ENCODE peak calls at places on chromosomes 11 and 22, in seven cellular contexts. One of them, this sample, is unnamed.

GRCh38 chr22:30606455-30607299 is at the start of gene TCN2:
- DNase-seq in progenitor cell of endocrine pancreas: peak; percentile 73
- DNase-seq in NCI-H1105: peak; percentile 78
- DNase-seq in stimulated activated naive CD4-positive, alpha-beta T cell: no peak
- DNase-seq in foreskin fibroblast: peak; percentile 91
- DNase-seq in stimulated activated CD4-positive, alpha-beta T cell treated with anti-CD3 and anti-CD28 coated beads, Interleukin-12 subunit alpha, Interleukin-12 subunit beta, amount 100 ng/mL, for 48 hours: no peak
- DNase-seq in HTR-8/SVneo: peak; percentile 48
- DNase-seq in this sample: peak; percentile 75

GRCh38 chr11:59207988-59208432 is 4.7 kb downstream of the MPEG1 start:
- DNase-seq in progenitor cell of endocrine pancreas: no peak
- DNase-seq in NCI-H1105: peak; percentile 11
- DNase-seq in stimulated activated naive CD4-positive, alpha-beta T cell: peak; percentile 4
- DNase-seq in foreskin fibroblast: peak; percentile 74
- DNase-seq in stimulated activated CD4-positive, alpha-beta T cell treated with anti-CD3 and anti-CD28 coated beads, Interleukin-12 subunit alpha, Interleukin-12 subunit beta, amount 100 ng/mL, for 48 hours: peak; percentile 26
- DNase-seq in HTR-8/SVneo: peak; percentile 26
- DNase-seq in this sample: peak; percentile 58

GRCh38 chr11:34604909-34605308 is 16.0 kb upstream of the EHF start:
- DNase-seq in progenitor cell of endocrine pancreas: no peak
- DNase-seq in NCI-H1105: no peak
- DNase-seq in stimulated activated naive CD4-positive, alpha-beta T cell: no peak
- DNase-seq in foreskin fibroblast: no peak
- DNase-seq in stimulated activated CD4-positive, alpha-beta T cell treated with anti-CD3 and anti-CD28 coated beads, Interleukin-12 subunit alpha, Interleukin-12 subunit beta, amount 100 ng/mL, for 48 hours: no peak
- DNase-seq in HTR-8/SVneo: no peak
- DNase-seq in this sample: no peak

GRCh38 chr22:50599816-50600454 is 658 bp upstream of the MAPK8IP2 start:
- DNase-seq in progenitor cell of endocrine pancreas: peak; percentile 80
- DNase-seq in NCI-H1105: no peak
- DNase-seq in stimulated activated naive CD4-positive, alpha-beta T cell: peak; percentile 29
- DNase-seq in foreskin fibroblast: peak; percentile 62
- DNase-seq in stimulated activated CD4-positive, alpha-beta T cell treated with anti-CD3 and anti-CD28 coated beads, Interleukin-12 subunit alpha, Interleukin-12 subunit beta, amount 100 ng/mL, for 48 hours: no peak
- DNase-seq in HTR-8/SVneo: peak; percentile 67
- DNase-seq in this sample: peak; percentile 52

GRCh38 chr11:34907934-34908593 is 8.1 kb downstream of the APIP start:
- DNase-seq in progenitor cell of endocrine pancreas: no peak
- DNase-seq in NCI-H1105: no peak
- DNase-seq in stimulated activated naive CD4-positive, alpha-beta T cell: no peak
- DNase-seq in foreskin fibroblast: no peak
- DNase-seq in stimulated activated CD4-positive, alpha-beta T cell treated with anti-CD3 and anti-CD28 coated beads, Interleukin-12 subunit alpha, Interleukin-12 subunit beta, amount 100 ng/mL, for 48 hours: no peak
- DNase-seq in HTR-8/SVneo: no peak
- DNase-seq in this sample: no peak

GRCh38 chr11:15379483-15379882 is 264.8 kb downstream of the INSC start:
- DNase-seq in progenitor cell of endocrine pancreas: no peak
- DNase-seq in NCI-H1105: no peak
- DNase-seq in stimulated activated naive CD4-positive, alpha-beta T cell: no peak
- DNase-seq in foreskin fibroblast: no peak
- DNase-seq in stimulated activated CD4-positive, alpha-beta T cell treated with anti-CD3 and anti-CD28 coated beads, Interleukin-12 subunit alpha, Interleukin-12 subunit beta, amount 100 ng/mL, for 48 hours: no peak
- DNase-seq in HTR-8/SVneo: no peak
- DNase-seq in this sample: no peak

GRCh38 chr11:131025020-131025419 is 108.7 kb upstream of the SNX19 start:
- DNase-seq in progenitor cell of endocrine pancreas: no peak
- DNase-seq in NCI-H1105: peak; percentile 54
- DNase-seq in stimulated activated naive CD4-positive, alpha-beta T cell: no peak
- DNase-seq in foreskin fibroblast: peak; percentile 78
- DNase-seq in stimulated activated CD4-positive, alpha-beta T cell treated with anti-CD3 and anti-CD28 coated beads, Interleukin-12 subunit alpha, Interleukin-12 subunit beta, amount 100 ng/mL, for 48 hours: no peak
- DNase-seq in HTR-8/SVneo: peak; percentile 10
- DNase-seq in this sample: peak; percentile 7

GRCh38 chr11:117302228-117302627 is 11.1 kb downstream of the BACE1-AS start:
- DNase-seq in progenitor cell of endocrine pancreas: no peak
- DNase-seq in NCI-H1105: no peak
- DNase-seq in stimulated activated naive CD4-positive, alpha-beta T cell: no peak
- DNase-seq in foreskin fibroblast: no peak
- DNase-seq in stimulated activated CD4-positive, alpha-beta T cell treated with anti-CD3 and anti-CD28 coated beads, Interleukin-12 subunit alpha, Interleukin-12 subunit beta, amount 100 ng/mL, for 48 hours: no peak
- DNase-seq in HTR-8/SVneo: no peak
- DNase-seq in this sample: no peak

GRCh38 chr11:126607374-126607773 is 251.9 kb downstream of the ST3GAL4 start:
- DNase-seq in progenitor cell of endocrine pancreas: peak; percentile 47
- DNase-seq in NCI-H1105: peak; percentile 69
- DNase-seq in stimulated activated naive CD4-positive, alpha-beta T cell: no peak
- DNase-seq in foreskin fibroblast: peak; percentile 89
- DNase-seq in stimulated activated CD4-positive, alpha-beta T cell treated with anti-CD3 and anti-CD28 coated beads, Interleukin-12 subunit alpha, Interleukin-12 subunit beta, amount 100 ng/mL, for 48 hours: no peak
- DNase-seq in HTR-8/SVneo: peak; percentile 50
- DNase-seq in this sample: peak; percentile 51

GRCh38 chr22:31585161-31585859 is 76.7 kb downstream of the PISD start:
- DNase-seq in progenitor cell of endocrine pancreas: no peak
- DNase-seq in NCI-H1105: no peak
- DNase-seq in stimulated activated naive CD4-positive, alpha-beta T cell: no peak
- DNase-seq in foreskin fibroblast: peak; percentile 75
- DNase-seq in stimulated activated CD4-positive, alpha-beta T cell treated with anti-CD3 and anti-CD28 coated beads, Interleukin-12 subunit alpha, Interleukin-12 subunit beta, amount 100 ng/mL, for 48 hours: peak; percentile 4
- DNase-seq in HTR-8/SVneo: no peak
- DNase-seq in this sample: no peak

GRCh38 chr11:45156201-45156600 is 9.8 kb downstream of the PRDM11 start:
- DNase-seq in progenitor cell of endocrine pancreas: no peak
- DNase-seq in NCI-H1105: no peak
- DNase-seq in stimulated activated naive CD4-positive, alpha-beta T cell: no peak
- DNase-seq in foreskin fibroblast: no peak
- DNase-seq in stimulated activated CD4-positive, alpha-beta T cell treated with anti-CD3 and anti-CD28 coated beads, Interleukin-12 subunit alpha, Interleukin-12 subunit beta, amount 100 ng/mL, for 48 hours: no peak
- DNase-seq in HTR-8/SVneo: no peak
- DNase-seq in this sample: no peak

GRCh38 chr11:123381817-123382554 is 48.1 kb upstream of the GRAMD1B start:
- DNase-seq in progenitor cell of endocrine pancreas: no peak
- DNase-seq in NCI-H1105: no peak
- DNase-seq in stimulated activated naive CD4-positive, alpha-beta T cell: no peak
- DNase-seq in foreskin fibroblast: no peak
- DNase-seq in stimulated activated CD4-positive, alpha-beta T cell treated with anti-CD3 and anti-CD28 coated beads, Interleukin-12 subunit alpha, Interleukin-12 subunit beta, amount 100 ng/mL, for 48 hours: peak; percentile 66
- DNase-seq in HTR-8/SVneo: no peak
- DNase-seq in this sample: no peak

GRCh38 chr22:29306830-29307657 is 594 bp downstream of the GAS2L1 start:
- DNase-seq in progenitor cell of endocrine pancreas: peak; percentile 67
- DNase-seq in NCI-H1105: peak; percentile 64
- DNase-seq in stimulated activated naive CD4-positive, alpha-beta T cell: no peak
- DNase-seq in foreskin fibroblast: peak; percentile 92
- DNase-seq in stimulated activated CD4-positive, alpha-beta T cell treated with anti-CD3 and anti-CD28 coated beads, Interleukin-12 subunit alpha, Interleukin-12 subunit beta, amount 100 ng/mL, for 48 hours: no peak
- DNase-seq in HTR-8/SVneo: peak; percentile 57
- DNase-seq in this sample: peak; percentile 72

GRCh38 chr11:43944761-43945311 is 2.4 kb downstream of the C11orf96 start:
- DNase-seq in progenitor cell of endocrine pancreas: peak; percentile 32
- DNase-seq in NCI-H1105: peak; percentile 21
- DNase-seq in stimulated activated naive CD4-positive, alpha-beta T cell: no peak
- DNase-seq in foreskin fibroblast: peak; percentile 70
- DNase-seq in stimulated activated CD4-positive, alpha-beta T cell treated with anti-CD3 and anti-CD28 coated beads, Interleukin-12 subunit alpha, Interleukin-12 subunit beta, amount 100 ng/mL, for 48 hours: peak; percentile 56
- DNase-seq in HTR-8/SVneo: peak; percentile 71
- DNase-seq in this sample: peak; percentile 83

GRCh38 chr11:786235-787083 is 3.4 kb downstream of the CEND1 start:
- DNase-seq in progenitor cell of endocrine pancreas: no peak
- DNase-seq in NCI-H1105: no peak
- DNase-seq in stimulated activated naive CD4-positive, alpha-beta T cell: no peak
- DNase-seq in foreskin fibroblast: no peak
- DNase-seq in stimulated activated CD4-positive, alpha-beta T cell treated with anti-CD3 and anti-CD28 coated beads, Interleukin-12 subunit alpha, Interleukin-12 subunit beta, amount 100 ng/mL, for 48 hours: no peak
- DNase-seq in HTR-8/SVneo: no peak
- DNase-seq in this sample: no peak

GRCh38 chr11:1298695-1299492 is 10.5 kb downstream of the TOLLIP start:
- DNase-seq in progenitor cell of endocrine pancreas: no peak
- DNase-seq in NCI-H1105: no peak
- DNase-seq in stimulated activated naive CD4-positive, alpha-beta T cell: no peak
- DNase-seq in foreskin fibroblast: peak; percentile 89
- DNase-seq in stimulated activated CD4-positive, alpha-beta T cell treated with anti-CD3 and anti-CD28 coated beads, Interleukin-12 subunit alpha, Interleukin-12 subunit beta, amount 100 ng/mL, for 48 hours: no peak
- DNase-seq in HTR-8/SVneo: peak; percentile 41
- DNase-seq in this sample: no peak

GRCh38 chr22:24894998-24895397 is 51.5 kb downstream of the LHFPL7 start:
- DNase-seq in progenitor cell of endocrine pancreas: no peak
- DNase-seq in NCI-H1105: peak; percentile 8
- DNase-seq in stimulated activated naive CD4-positive, alpha-beta T cell: no peak
- DNase-seq in foreskin fibroblast: peak; percentile 35
- DNase-seq in stimulated activated CD4-positive, alpha-beta T cell treated with anti-CD3 and anti-CD28 coated beads, Interleukin-12 subunit alpha, Interleukin-12 subunit beta, amount 100 ng/mL, for 48 hours: no peak
- DNase-seq in HTR-8/SVneo: peak; percentile 7
- DNase-seq in this sample: peak; percentile 91

GRCh38 chr11:66868726-66869291 is 11.9 kb downstream of the LRFN4 start:
- DNase-seq in progenitor cell of endocrine pancreas: peak; percentile 61
- DNase-seq in NCI-H1105: no peak
- DNase-seq in stimulated activated naive CD4-positive, alpha-beta T cell: peak; percentile 55
- DNase-seq in foreskin fibroblast: no peak
- DNase-seq in stimulated activated CD4-positive, alpha-beta T cell treated with anti-CD3 and anti-CD28 coated beads, Interleukin-12 subunit alpha, Interleukin-12 subunit beta, amount 100 ng/mL, for 48 hours: peak; percentile 76
- DNase-seq in HTR-8/SVneo: no peak
- DNase-seq in this sample: peak; percentile 95

GRCh38 chr22:49232319-49233067 is 595.2 kb downstream of the BRD1 start:
- DNase-seq in progenitor cell of endocrine pancreas: no peak
- DNase-seq in NCI-H1105: no peak
- DNase-seq in stimulated activated naive CD4-positive, alpha-beta T cell: no peak
- DNase-seq in foreskin fibroblast: no peak
- DNase-seq in stimulated activated CD4-positive, alpha-beta T cell treated with anti-CD3 and anti-CD28 coated beads, Interleukin-12 subunit alpha, Interleukin-12 subunit beta, amount 100 ng/mL, for 48 hours: no peak
- DNase-seq in HTR-8/SVneo: no peak
- DNase-seq in this sample: no peak

GRCh38 chr11:92224394-92225205 is at the start of gene FAT3:
- DNase-seq in progenitor cell of endocrine pancreas: peak; percentile 53
- DNase-seq in NCI-H1105: peak; percentile 83
- DNase-seq in stimulated activated naive CD4-positive, alpha-beta T cell: no peak
- DNase-seq in foreskin fibroblast: peak; percentile 64
- DNase-seq in stimulated activated CD4-positive, alpha-beta T cell treated with anti-CD3 and anti-CD28 coated beads, Interleukin-12 subunit alpha, Interleukin-12 subunit beta, amount 100 ng/mL, for 48 hours: no peak
- DNase-seq in HTR-8/SVneo: peak; percentile 45
- DNase-seq in this sample: no peak

GRCh38 chr11:4891996-4892640 is 10.4 kb downstream of the OR51T1 start:
- DNase-seq in progenitor cell of endocrine pancreas: no peak
- DNase-seq in NCI-H1105: no peak
- DNase-seq in stimulated activated naive CD4-positive, alpha-beta T cell: no peak
- DNase-seq in foreskin fibroblast: peak; percentile 78
- DNase-seq in stimulated activated CD4-positive, alpha-beta T cell treated with anti-CD3 and anti-CD28 coated beads, Interleukin-12 subunit alpha, Interleukin-12 subunit beta, amount 100 ng/mL, for 48 hours: no peak
- DNase-seq in HTR-8/SVneo: no peak
- DNase-seq in this sample: no peak

GRCh38 chr11:113234888-113235287 is 79.5 kb upstream of the TTC12 start:
- DNase-seq in progenitor cell of endocrine pancreas: no peak
- DNase-seq in NCI-H1105: no peak
- DNase-seq in stimulated activated naive CD4-positive, alpha-beta T cell: no peak
- DNase-seq in foreskin fibroblast: no peak
- DNase-seq in stimulated activated CD4-positive, alpha-beta T cell treated with anti-CD3 and anti-CD28 coated beads, Interleukin-12 subunit alpha, Interleukin-12 subunit beta, amount 100 ng/mL, for 48 hours: no peak
- DNase-seq in HTR-8/SVneo: no peak
- DNase-seq in this sample: no peak

This sample was measured in RPMI8226.